ENCODE peak calls at places on chromosome 10, in eight cellular contexts. U is NCI-H345; S is activated effector memory CD4-positive, alpha-beta T cell treated with anti-CD3 and anti-CD28 coated beads, Interleukin-2, amount 50 U/mL, for 16 hours; F is midbrain; Y is MV-4-11; A is T-helper 1 cell; T is iPS-NIHi11; G is left cardiac atrium. V is an unnamed sample.

GRCh38 chr10:71657604-71658348 is 61.8 kb downstream of the C10orf105 start:
- DNase-seq in Y (no peak), U (no peak), F (no peak), A (no peak), T (peak; percentile 78), G (no peak), S (no peak), V (peak; percentile 82)

GRCh38 chr10:70503776-70504175 is 25.2 kb downstream of the PALD1 start:
- DNase-seq in G (no peak), F (no peak), T (no peak), A (no peak), S (no peak), Y (no peak), U (no peak), V (no peak)

GRCh38 chr10:85012305-85012704 is 683.9 kb downstream of the CCSER2 start:
- DNase-seq in F (no peak), Y (no peak), A (no peak), U (no peak), T (no peak), G (no peak), S (no peak), V (no peak)

GRCh38 chr10:12193193-12193592 is 2.5 kb downstream of the NUDT5 start:
- DNase-seq in U (no peak), T (no peak), G (no peak), A (no peak), S (no peak), F (no peak), Y (peak; percentile 44), V (no peak)

GRCh38 chr10:32459072-32459703 is 13.2 kb downstream of the CCDC7 start:
- DNase-seq in U (no peak), Y (no peak), T (no peak), G (no peak), S (peak; percentile 65), A (peak; percentile 7), F (no peak), V (no peak)

GRCh38 chr10:67666416-67667043 is 29.5 kb downstream of the CTNNA3 start:
- DNase-seq in T (peak; percentile 11), U (no peak), F (peak; percentile 56), A (no peak), G (no peak), Y (peak; percentile 18), S (no peak), V (no peak)

GRCh38 chr10:43867667-43868361 is 219.1 kb upstream of the ZNF32 start:
- DNase-seq in A (no peak), U (no peak), Y (no peak), T (no peak), G (no peak), F (no peak), S (no peak), V (no peak)

GRCh38 chr10:34514290-34514689 is 300.8 kb downstream of the PARD3 start:
- DNase-seq in G (no peak), Y (no peak), U (no peak), S (no peak), A (no peak), T (no peak), F (no peak), V (no peak)

GRCh38 chr10:33335550-33335799 is 1.0 kb upstream of the NRP1 start:
- DNase-seq in Y (no peak), A (no peak), T (peak; percentile 35), U (no peak), F (no peak), G (no peak), S (no peak), V (no peak)

GRCh38 chr10:122393288-122393687 is 18.8 kb downstream of the PLEKHA1 start:
- DNase-seq in U (no peak), S (no peak), T (no peak), A (no peak), Y (no peak), F (no peak), G (no peak), V (no peak)

GRCh38 chr10:131081386-131081785 is 230.1 kb downstream of the TCERG1L start:
- DNase-seq in G (no peak), S (no peak), T (no peak), Y (no peak), F (no peak), U (no peak), A (no peak), V (no peak)

GRCh38 chr10:98486421-98486820 is 39.7 kb upstream of the HPS1 start:
- DNase-seq in U (no peak), A (no peak), G (no peak), F (no peak), S (no peak), T (no peak), Y (no peak), V (no peak)

GRCh38 chr10:116521424-116522305 is 24.1 kb upstream of the PNLIP start:
- DNase-seq in G (no peak), T (peak; percentile 44), Y (peak; percentile 16), A (no peak), F (peak; percentile 30), S (no peak), U (peak; percentile 50), V (peak; percentile 11)

GRCh38 chr10:100826983-100827818 is 81.8 kb downstream of the PAX2 start:
- DNase-seq in A (no peak), Y (no peak), S (peak; percentile 68), G (no peak), T (peak; percentile 75), F (no peak), U (peak; percentile 6), V (no peak)

GRCh38 chr10:24303522-24304310 is 94.8 kb downstream of the KIAA1217 start:
- DNase-seq in G (no peak), F (no peak), U (no peak), A (no peak), T (no peak), S (no peak), Y (no peak), V (no peak)

GRCh38 chr10:118543714-118544400 is 51.6 kb downstream of the PRLHR start:
- DNase-seq in S (peak; percentile 74), T (peak; percentile 88), F (no peak), A (no peak), U (peak; percentile 47), Y (peak; percentile 32), G (peak; percentile 35), V (no peak)

GRCh38 chr10:128614206-128614605 is 488.0 kb upstream of the MKI67 start:
- DNase-seq in A (no peak), F (no peak), U (no peak), T (no peak), S (no peak), Y (no peak), G (no peak), V (no peak)

GRCh38 chr10:103712146-103712545 is 143.2 kb downstream of the SH3PXD2A start:
- DNase-seq in S (no peak), Y (no peak), A (no peak), U (no peak), G (no peak), F (no peak), T (no peak), V (no peak)

GRCh38 chr10:89082086-89082485 is 91.5 kb downstream of the FAS start:
- DNase-seq in G (no peak), A (no peak), U (no peak), Y (no peak), T (no peak), S (no peak), F (no peak), V (no peak)

GRCh38 chr10:16787361-16787791 is 29.8 kb downstream of the RSU1 start:
- DNase-seq in U (no peak), S (peak; percentile 89), G (no peak), F (no peak), Y (no peak), A (peak; percentile 29), T (no peak), V (no peak)

GRCh38 chr10:16519250-16519907 is 2.3 kb downstream of the C1QL3 start:
- DNase-seq in A (no peak), U (no peak), S (no peak), G (no peak), F (no peak), Y (no peak), T (no peak), V (no peak)

GRCh38 chr10:129096340-129096984 is 370.6 kb upstream of the MGMT start:
- DNase-seq in A (no peak), Y (peak; percentile 73), U (peak; percentile 19), S (no peak), T (no peak), F (no peak), G (peak; percentile 33), V (no peak)